ENCODE peak calls at places on chromosomes 16 and 17, in four cellular contexts. Z is H9, D is IMR-90, X is endothelial cell of umbilical vein. I is an unnamed sample.

GRCh38 chr17:218711-219110 is 37.3 kb upstream of the DOC2B start:
- DNase-seq in Z (no peak), D (no peak), X (no peak), I (no peak)

GRCh38 chr16:77288222-77288621 is 89.0 kb downstream of the SYCE1L start:
- DNase-seq in Z (no peak), D (peak; percentile 85), X (peak; percentile 90), I (no peak)

GRCh38 chr16:4488486-4488967 is 12.3 kb downstream of the HMOX2 start:
- DNase-seq in Z (no peak), D (peak; percentile 20), X (peak; percentile 15), I (no peak)

GRCh38 chr17:74815671-74816370 is 39.7 kb upstream of the NAT9 start:
- DNase-seq in Z (peak; percentile 72), D (no peak), X (peak; percentile 7), I (peak; percentile 80)

GRCh38 chr17:8740486-8740885 is 4.2 kb downstream of the CCDC42 start:
- DNase-seq in Z (peak; percentile 89), D (no peak), X (no peak), I (peak; percentile 36)

GRCh38 chr16:19567560-19567959 is 12.1 kb downstream of the VPS35L start:
- DNase-seq in Z (no peak), D (no peak), X (no peak), I (no peak)

GRCh38 chr17:47895254-47895855 is 681 bp upstream of the SP2 start:
- DNase-seq in Z (no peak), D (peak; percentile 17), X (no peak), I (no peak)

GRCh38 chr17:73340093-73340596 is 28.3 kb upstream of the CDC42EP4 start:
- DNase-seq in Z (no peak), D (peak; percentile 95), X (no peak), I (no peak)

GRCh38 chr17:18039535-18040286 is 503 bp downstream of the GID4 start:
- DNase-seq in Z (peak; percentile 67), D (no peak), X (peak; percentile 17), I (peak; percentile 78)

GRCh38 chr17:48259710-48260291 is 152.2 kb downstream of the SNX11 start:
- DNase-seq in Z (no peak), D (peak; percentile 45), X (peak; percentile 62), I (peak; percentile 38)

GRCh38 chr16:4111748-4112696 is 4.2 kb downstream of the ADCY9 start:
- DNase-seq in Z (no peak), D (peak; percentile 55), X (no peak), I (no peak)

GRCh38 chr17:65228734-65229390 is 91.7 kb downstream of the RGS9 start:
- DNase-seq in Z (no peak), D (peak; percentile 22), X (peak; percentile 79), I (no peak)

GRCh38 chr16:22229881-22230280 is 23.8 kb downstream of the EEF2K start:
- DNase-seq in Z (no peak), D (no peak), X (no peak), I (no peak)

GRCh38 chr16:22161999-22162657 is at the start of gene SDR42E2:
- DNase-seq in Z (peak; percentile 84), D (no peak), X (no peak), I (peak; percentile 73)

GRCh38 chr17:80639658-80640057 is 95.0 kb downstream of the RPTOR start:
- DNase-seq in Z (no peak), D (no peak), X (no peak), I (no peak)

GRCh38 chr16:29313559-29313887 is 93.0 kb downstream of the NPIPB11 start:
- DNase-seq in Z (no peak), D (no peak), X (no peak), I (no peak)

GRCh38 chr16:29315046-29315445 is 91.5 kb downstream of the NPIPB11 start:
- DNase-seq in Z (no peak), D (peak; percentile 31), X (no peak), I (no peak)

GRCh38 chr16:29315916-29316517 is 90.5 kb downstream of the NPIPB11 start:
- DNase-seq in Z (peak; percentile 48), D (no peak), X (no peak), I (peak; percentile 58)

GRCh38 chr16:29312835-29313558 is 93.5 kb downstream of the NPIPB11 start:
- DNase-seq in Z (no peak), D (no peak), X (no peak), I (peak; percentile 22)

GRCh38 chr16:29314292-29314934 is 92.1 kb downstream of the NPIPB11 start:
- DNase-seq in Z (no peak), D (no peak), X (no peak), I (no peak)
- H3K9ac ChIP-seq in Z (no peak overlapping the region), D (no peak overlapping the region), X (no peak overlapping the region), I (no peak overlapping the region)

DNA sequence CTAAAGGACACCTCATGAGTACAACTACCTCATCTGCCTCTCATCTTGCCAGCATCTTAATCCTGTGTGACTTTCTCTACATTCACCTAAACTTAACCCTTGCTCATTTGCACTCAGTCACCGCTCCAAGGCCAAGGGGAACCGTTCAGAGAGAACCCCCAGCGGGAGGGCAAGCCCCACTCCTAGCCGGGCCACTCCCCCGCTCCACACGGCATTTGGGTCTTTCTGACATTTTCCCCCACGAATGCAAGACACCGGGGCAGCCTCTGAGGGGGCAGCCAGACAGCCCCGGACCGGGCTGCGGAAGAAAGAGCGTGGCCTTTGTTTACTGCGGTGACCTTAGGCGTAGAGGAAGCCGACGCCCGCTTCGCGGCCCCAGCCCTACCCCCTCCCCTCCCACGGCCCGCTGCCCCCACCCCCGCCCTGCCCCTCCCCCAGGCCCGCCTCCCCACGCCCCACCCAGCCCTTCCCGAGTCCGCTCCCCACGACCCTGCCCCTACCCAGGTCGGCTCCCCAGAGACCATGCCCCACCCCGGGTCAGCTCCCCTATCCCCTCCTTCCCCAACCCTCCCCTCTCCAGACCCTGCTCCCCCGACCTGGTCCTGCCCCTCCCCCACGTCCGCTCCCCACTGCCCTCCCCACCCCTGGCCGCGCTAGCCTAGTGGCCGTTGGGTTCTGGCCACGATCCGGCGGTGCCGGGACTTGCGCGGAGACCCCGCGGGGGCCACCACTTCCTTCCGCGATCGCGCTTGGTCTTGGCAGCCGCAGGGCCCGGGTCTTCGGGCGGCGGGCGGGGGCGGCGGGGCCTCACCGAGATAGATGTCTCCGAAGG is 789 bp downstream of the CSNK1D start:
- DNase-seq in Z (peak; percentile 60), D (no peak), X (no peak), I (peak; percentile 63)
- H2AFZ ChIP-seq in Z (no peak overlapping the region), D (peak overlapping the region; percentile 98), X (no peak overlapping the region), I (no peak overlapping the region)

GRCh38 chr16:2785101-2785991 is 2.0 kb downstream of the PRSS33 start:
- DNase-seq in Z (peak; percentile 45), D (no peak), X (no peak), I (no peak)
- TF ChIP-seq CTCF in Z (peak; percentile 47), D (peak; percentile 6), X (peak; percentile 4), I (peak; percentile 13)

DNA sequence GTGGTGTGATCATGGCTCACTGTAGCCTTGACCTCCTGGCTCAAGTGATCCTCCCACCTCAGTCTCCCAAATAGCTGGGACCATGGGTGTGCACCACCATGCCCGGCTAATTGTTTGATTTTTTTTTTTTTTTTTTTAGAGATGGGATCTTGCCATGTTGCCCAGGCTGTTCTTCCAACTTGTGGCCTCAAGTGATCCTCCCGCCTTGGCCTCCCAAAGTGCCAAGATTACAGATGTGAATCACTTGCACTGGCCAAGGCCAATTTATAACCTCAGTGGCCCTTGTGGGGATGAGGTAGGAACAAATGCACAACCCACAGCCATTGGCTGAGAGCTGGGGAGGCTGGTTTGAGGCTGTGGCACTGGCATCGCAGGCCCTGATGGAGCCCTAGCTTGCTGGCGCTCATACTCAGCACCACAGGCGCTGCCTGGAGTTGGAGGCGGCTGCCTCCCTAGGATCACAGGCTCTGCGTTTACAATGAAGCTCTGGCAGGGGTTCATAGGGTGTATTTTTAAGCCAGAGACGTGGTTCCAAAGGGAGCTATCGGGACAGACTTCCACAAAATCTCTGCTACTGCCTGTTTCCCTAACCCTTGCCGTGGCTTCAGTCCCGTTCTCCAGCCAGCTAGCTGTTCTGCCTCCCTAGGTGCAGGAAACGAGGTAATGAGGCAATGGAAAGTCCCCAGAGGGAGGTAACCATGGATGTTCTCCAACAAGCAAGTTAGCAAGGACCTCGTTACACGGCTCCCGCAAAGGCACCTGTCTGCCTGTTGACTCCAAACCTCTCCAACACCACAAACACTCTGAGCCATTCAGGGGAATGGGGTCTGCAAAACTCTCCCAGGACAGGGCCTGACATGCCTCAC is 2.9 kb downstream of the ABCA3 start:
- DNase-seq in Z (no peak), D (no peak), X (peak; percentile 21), I (no peak)
- H3K9ac ChIP-seq in Z (no peak overlapping the region), D (no peak overlapping the region), X (no peak overlapping the region), I (no peak overlapping the region)

DNA sequence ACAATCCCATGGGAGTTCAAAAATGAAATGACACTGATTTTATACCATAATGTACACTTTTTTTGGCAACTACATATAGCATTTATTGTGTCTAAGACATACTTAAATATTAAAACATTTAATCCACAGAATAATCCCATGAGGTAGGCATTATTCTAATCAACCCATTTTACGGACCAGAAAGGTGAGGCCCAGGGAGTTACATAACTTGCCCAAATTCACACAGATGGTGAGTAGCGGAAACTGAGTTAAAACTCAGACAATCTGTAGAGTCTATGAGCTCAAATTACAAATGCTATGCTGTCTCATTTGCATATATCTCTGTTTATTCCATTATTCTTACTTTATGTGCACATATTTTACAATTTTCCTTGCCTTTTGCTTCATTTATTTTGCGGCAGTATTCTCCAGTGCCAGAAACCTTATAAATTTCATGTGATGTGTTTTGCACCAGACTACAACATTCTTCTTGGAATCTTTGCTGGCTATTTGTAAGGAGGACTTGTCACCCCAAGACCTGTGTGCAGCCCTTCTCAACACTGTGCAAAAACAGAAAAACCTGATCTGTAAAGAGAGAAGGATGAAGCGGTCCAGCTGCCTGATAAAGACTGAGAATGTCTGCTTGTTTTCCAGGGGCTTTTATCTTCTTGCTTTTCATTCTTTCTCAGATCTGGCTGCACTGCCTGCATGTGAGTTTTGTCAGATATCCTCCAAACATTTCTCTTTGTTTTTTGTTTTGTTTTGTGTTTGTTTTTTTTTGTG is 2.3 kb upstream of the ABCA9 start:
- DNase-seq in Z (no peak), D (no peak), X (no peak), I (no peak)
- H2AFZ ChIP-seq in Z (no peak overlapping the region), D (no peak overlapping the region), X (no peak overlapping the region), I (peak overlapping the region; percentile 17)

GRCh38 chr16:15037745-15038144 is 18.1 kb downstream of the NTAN1 start:
- DNase-seq in Z (no peak), D (no peak), X (no peak), I (no peak)

GRCh38 chr16:15043344-15043743 is 12.5 kb downstream of the NTAN1 start:
- DNase-seq in Z (no peak), D (peak; percentile 25), X (no peak), I (no peak)

GRCh38 chr16:15038689-15039088 is 17.2 kb downstream of the NTAN1 start:
- DNase-seq in Z (no peak), D (no peak), X (no peak), I (peak; percentile 38)

GRCh38 chr16:15044286-15044685 is 11.6 kb downstream of the NTAN1 start:
- DNase-seq in Z (no peak), D (no peak), X (no peak), I (no peak)

DNA sequence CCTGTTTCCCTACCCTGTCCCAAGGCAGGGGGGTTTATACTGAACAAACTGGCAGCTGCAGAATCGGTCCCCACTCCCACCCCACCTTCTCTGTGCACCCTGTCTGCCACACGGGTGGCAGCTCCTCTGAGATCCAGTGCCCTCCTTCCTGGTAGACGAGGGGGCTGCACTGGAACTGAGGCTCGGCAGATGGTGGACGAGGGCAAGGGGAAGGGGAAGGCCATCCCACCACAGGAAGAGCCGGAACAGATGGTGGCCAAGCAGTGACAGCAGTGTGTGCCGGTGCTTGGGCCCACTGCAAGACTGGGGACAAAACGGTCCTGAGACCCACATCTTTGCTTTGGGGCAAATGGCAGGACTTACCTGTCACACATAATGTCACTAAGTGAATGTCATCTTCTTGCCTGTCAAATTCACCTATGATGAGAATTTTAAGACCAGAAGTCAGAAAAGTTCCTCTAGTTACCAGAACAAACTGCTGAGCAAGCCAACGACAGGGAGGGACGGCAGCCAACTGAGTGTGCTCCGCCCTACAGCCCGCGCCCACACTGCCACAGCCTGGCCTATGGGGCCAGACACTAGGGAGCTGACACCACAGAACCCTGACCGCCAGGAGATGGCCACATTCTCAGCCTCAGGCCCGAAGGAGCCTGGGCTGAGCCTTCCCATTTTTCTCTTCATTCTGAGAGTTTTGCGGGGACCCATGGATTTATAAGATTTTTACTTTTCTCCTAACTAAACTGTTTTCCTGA is 14.4 kb downstream of the NTAN1 start:
- DNase-seq in Z (peak; percentile 52), D (peak; percentile 48), X (no peak), I (peak; percentile 29)
- TF ChIP-seq CTCF in Z (no peak), D (peak; percentile 9), X (no peak), I (no peak)

I was measured in neural progenitor cell.